ENCODE peak calls at places on chromosomes 16 and 17, in ten cellular contexts. J is CD4-positive, alpha-beta memory T cell; P is aorta; D is A549; F is effector memory CD4-positive, alpha-beta T cell; U is PC-3; X is SJSA1; W is right lobe of liver; A is HAP-1; V is heart left ventricle. T is an unnamed sample. For H3K9me3, the result is how much of the 10 kb centered on the place peaks cover.

GRCh38 chr17:66636111-66636510 is 198.8 kb upstream of the CACNG5 start:
- DNase-seq in V (no peak), J (no peak), A (no peak), P (no peak), W (no peak), D (no peak), U (no peak), X (no peak), F (no peak), T (no peak)

GRCh38 chr16:8453359-8453758 is 137.0 kb downstream of the TMEM114 start:
- DNase-seq in D (no peak), U (no peak), X (no peak), A (no peak), J (no peak), W (no peak), P (no peak), V (no peak), F (no peak), T (no peak)

GRCh38 chr17:7130626-7131467 is 16.2 kb upstream of the ASGR2 start:
- DNase-seq in D (no peak), V (no peak), F (no peak), A (no peak), U (no peak), W (no peak), P (no peak), X (no peak), J (no peak), T (no peak)

GRCh38 chr17:75155191-75155601 is 884 bp upstream of the JPT1 start:
- DNase-seq in W (no peak), X (no peak), P (no peak), D (no peak), U (peak), F (no peak), A (peak), V (no peak), J (no peak), T (no peak)

GRCh38 chr16:89140981-89141883 is 30.3 kb upstream of the CDH15 start:
- DNase-seq in J (no peak), A (no peak), P (peak), V (no peak), F (no peak), U (no peak), D (no peak), W (peak), X (no peak), T (no peak)

GRCh38 chr17:45146616-45147101 is 1.6 kb upstream of the HEXIM1 start:
- DNase-seq in D (peak), V (no peak), X (no peak), U (no peak), W (peak), F (no peak), J (no peak), A (no peak), P (no peak), T (no peak)

GRCh38 chr17:52606590-52606989 is 448.1 kb upstream of the CA10 start:
- DNase-seq in W (no peak), P (no peak), A (no peak), V (no peak), J (no peak), U (no peak), F (no peak), D (no peak), X (no peak), T (no peak)

GRCh38 chr16:53529529-53529928 is 26.5 kb upstream of the AKTIP start:
- DNase-seq in A (no peak), P (no peak), X (no peak), D (no peak), J (no peak), V (no peak), F (no peak), W (no peak), U (no peak), T (no peak)

GRCh38 chr17:50270430-50271172 is 3.7 kb upstream of the TMEM92 start:
- DNase-seq in W (peak), V (peak), F (no peak), X (peak), J (no peak), D (no peak), U (no peak), P (peak), A (no peak), T (no peak)

GRCh38 chr16:68197250-68197649 is 38.7 kb downstream of the ESRP2 start:
- DNase-seq in F (no peak), D (peak), J (no peak), U (no peak), A (no peak), P (no peak), X (no peak), V (no peak), W (no peak), T (no peak)

GRCh38 chr17:2071024-2071385 is 16.1 kb downstream of the HIC1 start:
- DNase-seq in V (no peak), P (no peak), J (no peak), U (no peak), W (no peak), X (no peak), D (no peak), F (no peak), A (no peak), T (no peak)

GRCh38 chr17:50559674-50560184 is 786 bp upstream of the CACNA1G start:
- DNase-seq in W (no peak), J (no peak), A (peak), X (no peak), V (peak), U (peak), P (peak), F (no peak), D (peak), T (no peak)

GRCh38 chr16:3088450-3088849 is 10.6 kb downstream of the ZSCAN10 start:
- DNase-seq in V (no peak), J (no peak), D (no peak), P (no peak), U (no peak), F (no peak), X (no peak), W (no peak), A (no peak), T (no peak)

GRCh38 chr16:53054670-53055485 is at the start of gene CHD9:
- DNase-seq in J (peak), A (peak), X (peak), V (peak), D (peak), F (peak), P (peak), U (peak), W (peak), T (peak)

GRCh38 chr17:56172517-56172982 is 19.3 kb downstream of the ANKFN1 start:
- DNase-seq in U (no peak), P (no peak), D (no peak), W (no peak), A (no peak), V (peak), F (no peak), X (no peak), J (no peak), T (no peak)

GRCh38 chr17:65573283-65573603 is 11.8 kb upstream of the AXIN2 start:
- DNase-seq in F (no peak), A (no peak), W (no peak), V (no peak), P (no peak), X (no peak), U (no peak), J (no peak), D (no peak), T (no peak)

GRCh38 chr16:11796227-11797165 is 562 bp downstream of the ZC3H7A start:
- DNase-seq in V (peak), X (peak), P (peak), A (peak), F (peak), J (peak), W (peak), U (peak), D (peak), T (peak)

GRCh38 chr16:200388-200787 is 20.1 kb downstream of the HBQ1 start:
- DNase-seq in U (peak), D (no peak), F (no peak), P (no peak), V (no peak), W (no peak), X (no peak), A (no peak), J (no peak), T (no peak)

GRCh38 chr17:47644324-47644723 is 5.4 kb upstream of the KPNB1 start:
- DNase-seq in W (no peak), A (no peak), U (no peak), J (no peak), X (no peak), P (no peak), V (no peak), F (no peak), D (no peak), T (no peak)

GRCh38 chr16:80622007-80622406 is 81.2 kb downstream of the DYNLRB2 start:
- DNase-seq in P (no peak), X (no peak), D (no peak), A (no peak), V (no peak), U (no peak), F (no peak), W (no peak), J (no peak), T (no peak)

GRCh38 chr17:33751702-33752065 is 458.6 kb upstream of the ASIC2 start:
- DNase-seq in D (no peak), J (no peak), F (no peak), V (no peak), P (no peak), U (no peak), A (no peak), X (no peak), W (no peak), T (no peak)

GRCh38 chr16:88063201-88063773 is 112.1 kb downstream of the BANP start:
- DNase-seq in U (no peak), A (no peak), P (peak), J (no peak), X (peak), D (no peak), W (no peak), F (no peak), V (peak), T (no peak)

GRCh38 chr16:270381-271255 is 5.1 kb downstream of the RGS11 start:
- DNase-seq in J (no peak), V (no peak), F (no peak), A (no peak), W (no peak), X (no peak), P (no peak), U (no peak), D (no peak), T (no peak)

GRCh38 chr17:47719411-47720152 is 13.5 kb upstream of the TBX21 start:
- DNase-seq in W (no peak), P (no peak), X (peak), V (no peak), J (no peak), A (no peak), U (peak), F (no peak), D (no peak), T (no peak)

GRCh38 chr17:78257810-78258322 is 26.4 kb downstream of the TMEM235 start:
- DNase-seq in X (no peak), D (no peak), W (no peak), F (peak), V (no peak), P (peak), U (no peak), J (no peak), A (no peak), T (peak)

GRCh38 chr17:67992541-67993152 is 3.6 kb downstream of the C17orf58 start:
- DNase-seq in P (no peak), W (no peak), U (peak), A (peak), F (no peak), X (no peak), J (no peak), D (no peak), V (peak), T (no peak)

GRCh38 chr16:67169642-67170167 is 633 bp upstream of the NOL3 start:
- DNase-seq in U (no peak), D (peak), F (no peak), X (no peak), A (peak), P (no peak), W (no peak), V (peak), J (no peak), T (no peak)

GRCh38 chr16:88781140-88782077 is 3.6 kb downstream of the PIEZO1 start:
- DNase-seq in X (no peak), F (peak), W (no peak), A (no peak), P (peak), D (no peak), J (peak), V (no peak), U (peak), T (peak)

GRCh38 chr16:11627822-11628457 is 40.3 kb upstream of the SNN start:
- DNase-seq in A (no peak), J (no peak), X (no peak), V (no peak), D (no peak), P (no peak), W (no peak), U (peak), F (no peak), T (no peak)

GRCh38 chr16:89268987-89269735 is 51.7 kb downstream of the ZNF778 start:
- DNase-seq in J (no peak), F (no peak), W (no peak), D (no peak), U (peak), A (no peak), V (no peak), P (no peak), X (no peak), T (no peak)

GRCh38 chr17:31581491-31581890 is 190.0 kb downstream of the RAB11FIP4 start:
- DNase-seq in U (no peak), F (no peak), D (no peak), J (no peak), P (peak), V (peak), W (no peak), A (no peak), X (no peak), T (no peak)

GRCh38 chr17:63631062-63631461 is 8.8 kb downstream of the MAP3K3 start:
- DNase-seq in X (no peak), U (no peak), V (no peak), P (no peak), W (no peak), D (no peak), A (no peak), J (no peak), F (no peak), T (no peak)

GRCh38 chr16:86048882-86049585 is 150.1 kb downstream of the IRF8 start:
- DNase-seq in A (peak), F (no peak), P (no peak), V (no peak), D (no peak), X (no peak), U (no peak), W (peak), J (no peak), T (no peak)

GRCh38 chr17:21294321-21295035 is 10.0 kb downstream of the MAP2K3 start:
- DNase-seq in D (no peak), J (no peak), A (no peak), F (no peak), P (no peak), U (no peak), V (no peak), X (no peak), W (no peak), T (no peak)

GRCh38 chr17:21296097-21297025 is 11.8 kb downstream of the MAP2K3 start:
- DNase-seq in V (peak), J (no peak), F (no peak), W (peak), D (no peak), A (no peak), U (no peak), X (no peak), P (no peak), T (no peak)

GRCh38 chr17:21297026-21297520 is 12.6 kb downstream of the MAP2K3 start:
- DNase-seq in F (no peak), V (no peak), D (no peak), X (no peak), J (no peak), A (no peak), U (no peak), P (no peak), W (no peak), T (no peak)

GRCh38 chr17:21293846-21294240 is 9.3 kb downstream of the MAP2K3 start:
- DNase-seq in V (no peak), J (no peak), A (no peak), F (no peak), P (no peak), X (no peak), U (no peak), D (no peak), W (no peak), T (no peak)

DNA sequence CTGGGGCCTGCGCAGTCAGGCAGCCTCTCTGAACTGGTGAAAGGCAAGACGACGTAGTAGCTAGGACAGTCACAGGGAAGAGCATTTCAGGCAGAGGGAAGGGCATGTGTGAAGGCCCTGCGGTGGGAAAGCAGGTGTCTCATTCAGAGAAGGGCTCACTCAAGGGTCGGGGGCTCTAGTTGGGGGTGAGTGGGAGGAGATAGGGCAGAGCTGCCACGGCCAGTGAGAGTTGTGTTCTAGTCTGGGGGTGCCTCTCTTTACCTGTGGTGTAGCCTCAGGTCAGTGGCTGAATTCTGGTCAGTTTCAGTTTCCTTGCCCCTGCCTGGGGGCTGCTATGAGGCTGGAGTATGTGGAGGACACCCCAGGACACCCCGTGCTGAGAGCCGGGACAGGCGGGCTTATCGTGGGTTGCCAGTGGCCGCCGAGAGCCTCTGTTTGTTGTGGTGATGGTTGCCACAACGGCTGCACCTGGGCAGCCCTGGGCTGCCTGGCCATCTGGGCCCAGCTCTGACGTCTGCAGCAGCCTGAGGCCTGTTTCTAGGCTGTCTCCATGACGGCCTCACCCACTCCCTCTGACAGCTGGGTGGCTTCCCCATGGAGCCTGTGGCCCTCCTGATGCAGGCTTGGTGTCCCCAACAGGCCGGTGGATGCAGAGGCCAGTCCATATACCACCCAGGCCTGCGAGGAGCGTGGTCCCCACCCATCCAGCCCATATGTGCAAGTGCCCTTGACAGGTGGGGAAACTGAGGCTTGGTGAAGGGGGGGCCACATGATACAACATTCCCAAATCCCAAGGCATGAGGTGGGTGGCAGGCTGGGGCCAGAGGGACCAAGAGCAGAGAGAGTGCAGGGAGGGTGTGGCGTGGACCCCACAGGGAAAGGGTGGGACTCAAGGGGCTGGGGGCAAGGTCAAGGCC is 10.8 kb downstream of the MAP2K3 start:
- DNase-seq in J (no peak), F (no peak), A (no peak), P (no peak), D (peak), U (no peak), X (no peak), V (peak), W (no peak), T (no peak)
- H3K9me3 ChIP-seq in J (under half), F (under half), A (under half), P (under half), D (under half), U (under half), X (under half), V (under half), W (under half), T (under half)

GRCh38 chr17:82486186-82487084 is 27.9 kb downstream of the NARF start:
- DNase-seq in V (no peak), U (no peak), P (no peak), J (no peak), D (no peak), F (no peak), X (no peak), W (no peak), A (no peak), T (no peak)

GRCh38 chr17:82483204-82483660 is 24.7 kb downstream of the NARF start:
- DNase-seq in X (no peak), U (no peak), D (no peak), J (no peak), F (no peak), A (no peak), W (no peak), P (no peak), V (no peak), T (no peak)

GRCh38 chr17:82480345-82480744 is 21.8 kb downstream of the NARF start:
- DNase-seq in V (no peak), X (no peak), P (no peak), D (no peak), J (no peak), W (no peak), A (no peak), U (no peak), F (no peak), T (no peak)

GRCh38 chr17:82487898-82488297 is 29.4 kb downstream of the NARF start:
- DNase-seq in X (no peak), D (no peak), U (no peak), J (no peak), P (no peak), F (no peak), W (no peak), A (no peak), V (peak), T (no peak)

GRCh38 chr17:82483836-82484235 is 25.3 kb downstream of the NARF start:
- DNase-seq in D (no peak), P (no peak), W (no peak), X (no peak), V (no peak), F (no peak), J (no peak), A (no peak), U (no peak), T (no peak)
- H3K9me3 ChIP-seq in D (under half), P (under half), W (under half), X (under half), V (under half), F (under half), J (under half), A (under half), U (under half), T (under half)

GRCh38 chr17:61659437-61659836 is 68.4 kb upstream of the NACA2 start:
- DNase-seq in F (no peak), U (no peak), W (no peak), X (no peak), P (no peak), J (no peak), V (no peak), D (no peak), A (no peak), T (no peak)
- H3K9me3 ChIP-seq in F (under half), U (under half), W (under half), X (under half), P (under half), J (under half), V (under half), D (under half), A (under half), T (under half)

DNA sequence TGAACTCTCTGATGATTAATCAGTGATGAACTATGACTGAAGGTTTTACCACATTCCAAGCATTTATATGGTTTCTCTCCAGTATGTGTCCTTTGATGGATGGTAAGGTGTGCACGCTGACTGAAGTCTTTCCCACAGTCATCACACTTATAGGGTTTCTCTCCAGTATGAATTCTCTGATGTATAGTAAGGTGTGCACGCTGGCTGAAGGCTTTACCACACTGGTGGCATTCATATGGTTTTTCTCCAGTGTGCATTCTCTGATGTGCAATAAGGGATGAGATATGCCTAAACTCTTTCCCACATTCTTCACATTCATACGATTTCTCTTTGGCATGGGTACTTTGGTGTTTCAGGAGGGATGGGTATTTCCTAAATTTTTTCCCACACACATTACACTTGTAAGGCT is 16.4 kb downstream of the ZNF287 start:
- DNase-seq in X (no peak), D (peak), U (no peak), F (no peak), W (no peak), A (no peak), V (no peak), J (no peak), P (no peak), T (no peak)
- H3K9me3 ChIP-seq in X (under half), D (half or more), U (half or more), F (half or more), W (under half), A (under half), V (half or more), J (half or more), P (under half), T (under half)

DNA sequence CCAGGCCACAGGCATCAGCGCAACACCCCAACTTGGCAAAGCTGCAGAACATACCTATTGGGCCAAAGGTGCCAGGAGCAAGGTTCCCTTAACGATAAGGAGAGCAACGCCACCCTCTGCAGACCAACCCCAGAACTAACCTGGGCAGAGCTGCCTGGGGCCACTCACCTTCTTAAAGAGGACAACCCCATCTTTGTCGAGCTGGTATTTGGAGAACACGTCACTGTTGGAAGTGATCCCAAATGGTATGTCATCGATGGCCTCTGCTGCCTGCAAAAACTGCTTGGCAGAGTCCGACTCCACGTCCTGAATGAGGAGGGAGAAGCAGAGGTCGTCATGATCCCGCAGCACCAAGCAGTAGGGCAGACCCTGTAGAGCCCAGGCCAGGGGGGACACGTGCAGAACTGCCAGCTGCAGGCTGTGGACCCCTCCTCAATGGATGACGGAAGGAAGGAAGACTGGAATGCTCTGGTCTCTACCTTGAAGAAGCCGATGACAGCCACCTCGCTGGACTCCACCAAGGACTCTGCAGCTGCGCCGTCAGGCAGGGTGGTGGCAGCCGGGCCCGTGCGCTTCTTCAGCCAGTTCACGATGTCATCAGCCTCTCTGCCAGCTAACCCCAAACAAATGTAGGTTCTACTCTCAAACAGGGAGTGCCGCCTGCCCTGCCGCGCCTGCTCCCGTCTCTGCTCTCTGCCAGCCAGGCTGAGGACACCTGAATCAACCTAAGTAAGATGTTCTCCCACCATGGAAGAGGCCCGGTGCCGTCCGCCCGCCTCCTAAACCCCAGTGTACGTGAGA is 5.2 kb downstream of the P4HB start:
- DNase-seq in V (no peak), D (no peak), P (no peak), A (no peak), X (no peak), J (no peak), U (peak), W (peak), F (no peak), T (no peak)
- H3K9me3 ChIP-seq in V (under half), D (under half), P (under half), A (under half), X (under half), J (under half), U (under half), W (under half), F (under half), T (under half)